ENCODE peak calls at places on chromosomes 2 and 18, in six cellular contexts. One of them, this sample, is unnamed.

GRCh38 chr2:96105152-96105915 is 11.0 kb downstream of the ADRA2B start:
- DNase-seq in GDM1: no peak
- DNase-seq in NCI-H1105: no peak
- DNase-seq in NCI-H82: no peak
- DNase-seq in left lobe of liver: no peak
- DNase-seq in cardiac septum: peak; percentile 36
- DNase-seq in this sample: no peak

GRCh38 chr2:146031158-146031557 is 1511.2 kb upstream of the ZEB2 start:
- DNase-seq in NCI-H82: no peak
- DNase-seq in NCI-H1105: no peak
- DNase-seq in GDM1: no peak
- DNase-seq in left lobe of liver: no peak
- DNase-seq in cardiac septum: no peak
- DNase-seq in this sample: no peak

GRCh38 chr18:10378688-10379465 is 75.6 kb upstream of the APCDD1 start:
- DNase-seq in GDM1: no peak
- DNase-seq in left lobe of liver: no peak
- DNase-seq in NCI-H82: no peak
- DNase-seq in NCI-H1105: no peak
- DNase-seq in cardiac septum: no peak
- DNase-seq in this sample: no peak

GRCh38 chr2:181411105-181411849 is 45.9 kb upstream of the ITGA4 start:
- DNase-seq in GDM1: no peak
- DNase-seq in NCI-H82: peak; percentile 100
- DNase-seq in cardiac septum: no peak
- DNase-seq in NCI-H1105: peak; percentile 58
- DNase-seq in left lobe of liver: no peak
- DNase-seq in this sample: no peak

GRCh38 chr2:167249197-167249596 is 360.9 kb downstream of the XIRP2 start:
- DNase-seq in cardiac septum: no peak
- DNase-seq in GDM1: no peak
- DNase-seq in NCI-H82: no peak
- DNase-seq in NCI-H1105: no peak
- DNase-seq in left lobe of liver: no peak
- DNase-seq in this sample: no peak

GRCh38 chr2:176830362-176830761 is 382.2 kb upstream of the HNRNPA3 start:
- DNase-seq in GDM1: no peak
- DNase-seq in cardiac septum: no peak
- DNase-seq in NCI-H1105: no peak
- DNase-seq in NCI-H82: peak; percentile 79
- DNase-seq in left lobe of liver: no peak
- DNase-seq in this sample: no peak

GRCh38 chr2:132392211-132392610 is 24.4 kb upstream of the GPR39 start:
- DNase-seq in NCI-H1105: no peak
- DNase-seq in cardiac septum: no peak
- DNase-seq in NCI-H82: peak; percentile 28
- DNase-seq in GDM1: no peak
- DNase-seq in left lobe of liver: no peak
- DNase-seq in this sample: no peak

GRCh38 chr2:216659301-216659700 is 26.1 kb downstream of the IGFBP2 start:
- DNase-seq in NCI-H1105: no peak
- DNase-seq in cardiac septum: no peak
- DNase-seq in GDM1: no peak
- DNase-seq in NCI-H82: no peak
- DNase-seq in left lobe of liver: no peak
- DNase-seq in this sample: no peak

GRCh38 chr2:231685349-231686191 is 22.8 kb upstream of the PTMA start:
- DNase-seq in NCI-H1105: no peak
- DNase-seq in NCI-H82: peak; percentile 79
- DNase-seq in cardiac septum: no peak
- DNase-seq in GDM1: no peak
- DNase-seq in left lobe of liver: no peak
- DNase-seq in this sample: no peak

GRCh38 chr2:128441341-128442052 is 122.8 kb upstream of the HS6ST1 start:
- DNase-seq in left lobe of liver: peak; percentile 44
- DNase-seq in cardiac septum: peak; percentile 73
- DNase-seq in NCI-H1105: no peak
- DNase-seq in GDM1: no peak
- DNase-seq in NCI-H82: no peak
- DNase-seq in this sample: no peak

GRCh38 chr2:219387284-219388126 is at the start of gene DNPEP:
- DNase-seq in left lobe of liver: peak; percentile 96
- DNase-seq in NCI-H1105: peak; percentile 86
- DNase-seq in cardiac septum: peak; percentile 98
- DNase-seq in GDM1: peak; percentile 93
- DNase-seq in NCI-H82: peak; percentile 97
- DNase-seq in this sample: peak; percentile 66

GRCh38 chr2:174644406-174644805 is 46.8 kb upstream of the WIPF1 start:
- DNase-seq in GDM1: no peak
- DNase-seq in left lobe of liver: no peak
- DNase-seq in NCI-H1105: no peak
- DNase-seq in NCI-H82: no peak
- DNase-seq in cardiac septum: no peak
- DNase-seq in this sample: no peak

GRCh38 chr2:133439281-133439920 is 128.9 kb downstream of the NCKAP5 start:
- DNase-seq in cardiac septum: no peak
- DNase-seq in left lobe of liver: no peak
- DNase-seq in NCI-H82: no peak
- DNase-seq in NCI-H1105: no peak
- DNase-seq in GDM1: no peak
- DNase-seq in this sample: no peak

This sample was measured in thoracic aorta.